ENCODE peak calls at places on chromosomes 4 and X, in ten cellular contexts. N is astrocyte of the hippocampus; K is transverse colon; F is globus pallidus; G is upper lobe of left lung; L is RPMI8226; T is amniotic epithelial cell; W is activated T-helper 1 cell treated with anti-CD3 and anti-CD28 coated beads, Interleukin-2, amount 50 U/mL, for 16 hours; X is astrocyte; R is stromal cell of bone marrow. A is an unnamed sample.

GRCh38 chrX:71128915-71129765 is 10.7 kb downstream of the MED12 start:
- DNase-seq in W (peak), T (peak), L (peak), K (peak), X (peak), G (peak), N (peak), F (peak), R (no peak), A (peak)

GRCh38 chr4:9952415-9952950 is 68.8 kb downstream of the SLC2A9 start:
- DNase-seq in T (no peak), G (no peak), R (no peak), L (peak), F (no peak), K (no peak), W (no peak), X (no peak), N (peak), A (no peak)

GRCh38 chr4:6953751-6954380 is 44.2 kb downstream of the TBC1D14 start:
- DNase-seq in R (peak), L (no peak), G (peak), N (peak), T (peak), W (no peak), K (peak), F (no peak), X (peak), A (peak)

GRCh38 chr4:2272026-2272827 is 10.3 kb upstream of the MXD4 start:
- DNase-seq in K (no peak), R (no peak), N (no peak), W (no peak), X (no peak), G (peak), T (no peak), L (no peak), F (no peak), A (no peak)

GRCh38 chr4:101835121-101835904 is 44.8 kb downstream of the BANK1 start:
- DNase-seq in W (no peak), L (no peak), R (peak), K (no peak), G (no peak), N (peak), T (peak), F (peak), X (peak), A (no peak)

GRCh38 chr4:3074846-3075651 is 568 bp downstream of the HTT start:
- DNase-seq in G (peak), K (peak), N (peak), F (peak), T (peak), W (peak), R (peak), L (peak), X (peak), A (peak)

GRCh38 chr4:26462874-26463273 is 27.4 kb downstream of the CCKAR start:
- DNase-seq in K (no peak), N (no peak), L (no peak), R (peak), G (no peak), X (no peak), F (no peak), T (no peak), W (no peak), A (no peak)

GRCh38 chr4:154984148-154984547 is 203.1 kb downstream of the RBM46 start:
- DNase-seq in K (no peak), F (no peak), T (no peak), W (no peak), L (no peak), R (no peak), X (no peak), G (no peak), N (no peak), A (no peak)

GRCh38 chr4:25524616-25525146 is 131.0 kb upstream of the SLC34A2 start:
- DNase-seq in X (no peak), K (no peak), N (no peak), R (no peak), W (no peak), F (no peak), T (no peak), L (no peak), G (no peak), A (no peak)

GRCh38 chr4:7686166-7686870 is 251.6 kb upstream of the PSAPL1 start:
- DNase-seq in X (no peak), K (no peak), R (no peak), N (no peak), F (no peak), L (no peak), T (no peak), W (no peak), G (no peak), A (no peak)

GRCh38 chr4:126799471-126799870 is 833.3 kb upstream of the INTU start:
- DNase-seq in L (no peak), X (no peak), G (no peak), T (no peak), N (no peak), W (no peak), K (no peak), F (no peak), R (no peak), A (no peak)

GRCh38 chr4:153257151-153257620 is 52.9 kb downstream of the TRIM2 start:
- DNase-seq in K (no peak), N (peak), T (peak), F (peak), L (no peak), W (no peak), X (peak), R (peak), G (no peak), A (peak)

GRCh38 chr4:38867478-38868054 is at the start of gene FAM114A1:
- DNase-seq in W (no peak), X (peak), F (peak), T (peak), N (peak), K (peak), R (peak), L (peak), G (peak), A (peak)

GRCh38 chr4:37825943-37826281 is 574 bp upstream of the PGM2 start:
- DNase-seq in R (no peak), X (no peak), K (peak), L (peak), G (no peak), F (peak), W (no peak), T (no peak), N (no peak), A (no peak)

GRCh38 chr4:15778742-15779231 is 659 bp downstream of the CD38 start:
- DNase-seq in K (peak), G (peak), T (no peak), F (peak), N (peak), W (no peak), X (peak), R (no peak), L (peak), A (peak)

GRCh38 chr4:678331-678734 is 4.0 kb downstream of the MYL5 start:
- DNase-seq in N (no peak), K (no peak), L (no peak), W (no peak), T (no peak), R (no peak), F (no peak), G (peak), X (no peak), A (no peak)

GRCh38 chr4:126364290-126364978 is 1049.7 kb downstream of the FAT4 start:
- DNase-seq in G (no peak), W (no peak), L (no peak), K (no peak), F (no peak), T (peak), R (peak), X (no peak), N (no peak), A (no peak)

GRCh38 chrX:49273181-49273727 is 3.7 kb downstream of the PPP1R3F start:
- DNase-seq in K (no peak), F (no peak), W (no peak), T (no peak), L (no peak), G (no peak), R (no peak), N (no peak), X (no peak), A (no peak)

GRCh38 chrX:372856-373640 is 13.7 kb downstream of the PPP2R3B start:
- DNase-seq in R (no peak), X (peak), F (no peak), G (peak), W (no peak), T (peak), N (peak), K (no peak), L (no peak), A (no peak)

GRCh38 chr4:45183905-45184304 is 457.5 kb upstream of the GNPDA2 start:
- DNase-seq in K (no peak), F (peak), R (no peak), G (no peak), L (no peak), T (no peak), W (no peak), X (no peak), N (no peak), A (no peak)

GRCh38 chr4:184403384-184403781 is 71.0 kb downstream of the IRF2 start:
- DNase-seq in R (no peak), X (no peak), F (no peak), G (no peak), W (no peak), L (no peak), T (peak), K (no peak), N (no peak), A (no peak)

GRCh38 chr4:142091691-142092182 is 455.4 kb downstream of the IL15 start:
- DNase-seq in T (peak), N (peak), L (no peak), R (peak), X (peak), K (no peak), W (no peak), F (no peak), G (no peak), A (no peak)

GRCh38 chrX:154017766-154018517 is 1.8 kb downstream of the IRAK1 start:
- DNase-seq in X (no peak), W (no peak), G (peak), T (no peak), F (no peak), L (peak), R (no peak), K (no peak), N (no peak), A (no peak)

GRCh38 chr4:2825740-2826139 is 17.9 kb upstream of the ADD1 start:
- DNase-seq in K (no peak), N (peak), R (no peak), W (no peak), X (no peak), L (no peak), F (no peak), T (no peak), G (peak), A (no peak)

GRCh38 chrX:3697701-3698279 is 15.7 kb downstream of the PRKX start:
- DNase-seq in K (no peak), F (peak), X (peak), R (no peak), G (no peak), L (no peak), T (no peak), N (peak), W (no peak), A (peak)

GRCh38 chrX:147891886-147892285 is 19.8 kb upstream of the FMR1 start:
- DNase-seq in L (no peak), K (no peak), T (peak), X (no peak), R (no peak), G (no peak), N (peak), W (no peak), F (no peak), A (no peak)

GRCh38 chr4:76886848-76887441 is 11.0 kb downstream of the SOWAHB start:
- DNase-seq in X (no peak), F (no peak), K (no peak), L (no peak), R (no peak), G (no peak), N (no peak), T (no peak), W (no peak), A (no peak)

GRCh38 chr4:1910643-1911042 is 39.5 kb downstream of the NSD2 start:
- DNase-seq in K (peak), W (no peak), N (peak), L (peak), G (no peak), T (peak), X (peak), F (peak), R (peak), A (peak)

GRCh38 chr4:168868044-168868855 is 141.8 kb downstream of the CBR4 start:
- DNase-seq in K (no peak), G (no peak), L (no peak), F (peak), R (peak), N (peak), W (no peak), T (peak), X (peak), A (no peak)

GRCh38 chr4:87423313-87424031 is 1.1 kb downstream of the NUDT9 start:
- DNase-seq in W (no peak), L (peak), G (no peak), N (peak), K (no peak), R (no peak), X (no peak), T (peak), F (no peak), A (no peak)

GRCh38 chr4:10082459-10083272 is 33.9 kb downstream of the WDR1 start:
- DNase-seq in N (no peak), W (no peak), T (no peak), X (no peak), R (no peak), L (no peak), G (no peak), K (peak), F (peak), A (no peak)

GRCh38 chr4:5203309-5203708 is 152.0 kb downstream of the STK32B start:
- DNase-seq in G (no peak), W (no peak), N (no peak), T (no peak), K (no peak), R (no peak), F (no peak), X (no peak), L (no peak), A (no peak)

GRCh38 chrX:47458528-47458927 is 24.5 kb downstream of the ZNF41 start:
- DNase-seq in L (no peak), R (no peak), N (no peak), F (no peak), W (no peak), G (no peak), X (no peak), K (no peak), T (no peak), A (no peak)

GRCh38 chrX:126065901-126066660 is 100.0 kb downstream of the DCAF12L2 start:
- DNase-seq in K (no peak), L (no peak), T (no peak), R (no peak), G (peak), F (no peak), N (no peak), X (no peak), W (no peak), A (no peak)

GRCh38 chrX:39773923-39774803 is 323.6 kb downstream of the BCOR start:
- DNase-seq in R (no peak), K (no peak), N (no peak), L (no peak), G (no peak), X (peak), T (peak), W (no peak), F (no peak), A (no peak)

GRCh38 chr4:82241534-82241933 is 132.3 kb downstream of the HNRNPD start:
- DNase-seq in K (no peak), R (no peak), L (no peak), T (no peak), G (no peak), W (no peak), N (no peak), F (no peak), X (no peak), A (no peak)

GRCh38 chrX:136086521-136086920 is 60.8 kb upstream of the FHL1 start:
- DNase-seq in N (no peak), F (no peak), X (peak), L (no peak), W (no peak), G (no peak), R (peak), T (no peak), K (no peak), A (no peak)

A was measured in nephron progenitor cell.